ENCODE peak calls at places on chromosome 6, in five cellular contexts. S is choroid plexus epithelial cell, Q is Ammon's horn, W is NCI-H1436, P is iris pigment epithelial cell. H is an unnamed sample.

GRCh38 chr6:89509719-89510339 is 76.9 kb downstream of the ANKRD6 start:
- DNase-seq in S (no peak), Q (no peak), W (peak; percentile 58), P (no peak), H (no peak)

GRCh38 chr6:83884523-83884922 is 25.0 kb downstream of the CYB5R4 start:
- DNase-seq in S (peak; percentile 75), Q (peak; percentile 56), W (peak; percentile 25), P (peak; percentile 52), H (peak; percentile 26)

GRCh38 chr6:54217018-54217417 is 91.2 kb upstream of the TINAG start:
- DNase-seq in S (peak; percentile 25), Q (no peak), W (no peak), P (peak; percentile 5), H (no peak)

GRCh38 chr6:112480551-112480950 is 133.4 kb downstream of the RFPL4B start:
- DNase-seq in S (peak; percentile 35), Q (no peak), W (no peak), P (peak; percentile 63), H (peak; percentile 72)

GRCh38 chr6:154613137-154613676 is 102.7 kb upstream of the CNKSR3 start:
- DNase-seq in S (peak; percentile 73), Q (no peak), W (no peak), P (peak; percentile 82), H (peak; percentile 95)

GRCh38 chr6:2114100-2114499 is 131.3 kb downstream of the GMDS start:
- DNase-seq in S (no peak), Q (no peak), W (no peak), P (no peak), H (no peak)

GRCh38 chr6:152428126-152428525 is 209.0 kb downstream of the SYNE1 start:
- DNase-seq in S (peak; percentile 19), Q (peak; percentile 7), W (no peak), P (peak; percentile 39), H (peak; percentile 32)

GRCh38 chr6:41548098-41548840 is 2.1 kb downstream of the FOXP4 start:
- DNase-seq in S (no peak), Q (no peak), W (no peak), P (peak; percentile 29), H (no peak)

GRCh38 chr6:160534050-160534696 is 129.9 kb downstream of the LPA start:
- DNase-seq in S (peak; percentile 63), Q (peak; percentile 75), W (peak; percentile 8), P (peak; percentile 25), H (peak; percentile 10)

GRCh38 chr6:52534966-52535390 is 41.9 kb downstream of the TRAM2 start:
- DNase-seq in S (no peak), Q (no peak), W (no peak), P (no peak), H (no peak)

GRCh38 chr6:17103715-17104114 is 1.9 kb downstream of the STMND1 start:
- DNase-seq in S (peak; percentile 33), Q (no peak), W (no peak), P (peak; percentile 18), H (no peak)

GRCh38 chr6:167401525-167402194 is 76.8 kb downstream of the TTLL2 start:
- DNase-seq in S (no peak), Q (no peak), W (no peak), P (no peak), H (no peak)

GRCh38 chr6:17454316-17455005 is 61.1 kb downstream of the CAP2 start:
- DNase-seq in S (no peak), Q (no peak), W (no peak), P (peak; percentile 21), H (peak; percentile 75)

GRCh38 chr6:42251911-42252637 is 34.4 kb upstream of the MRPS10 start:
- DNase-seq in S (peak; percentile 66), Q (peak; percentile 37), W (no peak), P (peak; percentile 14), H (peak; percentile 50)

GRCh38 chr6:151021878-151022277 is 156.4 kb downstream of the MTHFD1L start:
- DNase-seq in S (peak; percentile 67), Q (no peak), W (no peak), P (peak; percentile 59), H (no peak)

GRCh38 chr6:89297695-89298351 is 17.3 kb downstream of the GABRR2 start:
- DNase-seq in S (peak; percentile 96), Q (no peak), W (no peak), P (peak; percentile 99), H (peak; percentile 98)

GRCh38 chr6:27145731-27146455 is 101.6 kb upstream of the PRSS16 start:
- DNase-seq in S (peak; percentile 92), Q (peak; percentile 83), W (peak; percentile 81), P (peak; percentile 86), H (peak; percentile 91)